ENCODE peak calls at places on chromosomes 5 and 9, in seven cellular contexts. Y, Q, J, L, H, T and R are unnamed samples.
A peak's percentile ranks its signal among the peaks of the same experiment; 100 is the strongest.

GRCh38 chr9:120920495-120921178 is 6.0 kb downstream of the TRAF1 start:
- DNase-seq in J (no peak), T (no peak), H (no peak), Y (no peak), L (no peak), Q (no peak), R (no peak)

GRCh38 chr5:29744618-29745017 is 1448.9 kb upstream of the CDH6 start:
- DNase-seq in J (no peak), T (no peak), H (no peak), Y (no peak), Q (no peak), L (no peak), R (no peak)

GRCh38 chr9:37541465-37541864 is 34.7 kb downstream of the FBXO10 start:
- DNase-seq in T (peak; percentile 71), Q (no peak), H (no peak), J (no peak), Y (no peak), L (no peak), R (no peak)

GRCh38 chr5:157049605-157050004 is 9.3 kb downstream of the HAVCR1 start:
- DNase-seq in J (no peak), Q (no peak), L (no peak), Y (no peak), T (no peak), H (no peak), R (no peak)

GRCh38 chr9:134474058-134474370 is 147.8 kb downstream of the RXRA start:
- DNase-seq in L (no peak), T (no peak), H (no peak), Q (peak; percentile 85), Y (no peak), J (peak; percentile 65), R (no peak)

GRCh38 chr9:89541798-89542197 is 43.9 kb upstream of the SEMA4D start:
- DNase-seq in Q (no peak), Y (no peak), J (no peak), L (no peak), T (no peak), H (no peak), R (no peak)

GRCh38 chr5:106399381-106399780 is 1271.4 kb downstream of the EFNA5 start:
- DNase-seq in L (peak; percentile 69), H (no peak), Y (no peak), J (peak; percentile 66), Q (no peak), T (no peak), R (no peak)

GRCh38 chr5:175656966-175657365 is 905 bp upstream of the HRH2 start:
- DNase-seq in L (no peak), H (no peak), J (no peak), T (no peak), Y (no peak), Q (peak; percentile 34), R (no peak)

GRCh38 chr5:18216016-18216415 is 581.8 kb downstream of the TAF11L14 start:
- DNase-seq in Q (no peak), Y (no peak), T (no peak), H (no peak), L (no peak), J (no peak), R (no peak)

GRCh38 chr5:88238732-88239131 is 29.9 kb downstream of the TMEM161B start:
- DNase-seq in T (no peak), J (no peak), L (no peak), H (no peak), Y (no peak), Q (no peak), R (no peak)

GRCh38 chr5:178373711-178374110 is 141.1 kb upstream of the PHYKPL start:
- DNase-seq in T (peak; percentile 79), Y (no peak), L (no peak), J (no peak), Q (no peak), H (no peak), R (no peak)

GRCh38 chr5:127572930-127573329 is 55.5 kb downstream of the PRRC1 start:
- DNase-seq in T (no peak), Y (no peak), Q (no peak), L (no peak), J (no peak), H (no peak), R (no peak)

GRCh38 chr5:43647789-43648188 is 44.8 kb downstream of the NNT start:
- DNase-seq in L (no peak), H (no peak), Y (no peak), T (no peak), J (no peak), Q (no peak), R (no peak)

GRCh38 chr9:115133649-115134048 is 15.7 kb upstream of the TNC start:
- DNase-seq in Y (no peak), Q (no peak), J (peak; percentile 80), L (no peak), H (no peak), T (no peak), R (no peak)

GRCh38 chr5:74951855-74952254 is 85.7 kb upstream of the FAM169A start:
- DNase-seq in L (no peak), Y (no peak), T (no peak), J (no peak), Q (no peak), H (no peak), R (no peak)

GRCh38 chr5:128494516-128494915 is 43.5 kb downstream of the FBN2 start:
- DNase-seq in T (no peak), J (no peak), L (no peak), H (no peak), Q (no peak), Y (no peak), R (no peak)

GRCh38 chr9:93094294-93095204 is 1.5 kb upstream of the CARD19 start:
- DNase-seq in Y (no peak), H (no peak), T (peak; percentile 81), Q (peak; percentile 83), J (no peak), L (no peak), R (no peak)

GRCh38 chr5:25858019-25858418 is 1180.4 kb downstream of the CDH9 start:
- DNase-seq in J (no peak), Y (no peak), Q (no peak), L (no peak), H (no peak), T (no peak), R (no peak)

GRCh38 chr9:87149794-87150193 is 202.5 kb upstream of the GAS1 start:
- DNase-seq in Y (no peak), T (no peak), J (no peak), Q (no peak), H (no peak), L (no peak), R (no peak)

GRCh38 chr5:90994796-90995195 is 388.3 kb downstream of the ARRDC3 start:
- DNase-seq in Q (no peak), L (no peak), J (no peak), H (no peak), Y (no peak), T (no peak), R (no peak)

GRCh38 chr5:151678146-151678545 is 8.6 kb downstream of the SPARC start:
- DNase-seq in L (no peak), Y (no peak), T (no peak), Q (no peak), H (no peak), J (peak; percentile 66), R (no peak)

DNA sequence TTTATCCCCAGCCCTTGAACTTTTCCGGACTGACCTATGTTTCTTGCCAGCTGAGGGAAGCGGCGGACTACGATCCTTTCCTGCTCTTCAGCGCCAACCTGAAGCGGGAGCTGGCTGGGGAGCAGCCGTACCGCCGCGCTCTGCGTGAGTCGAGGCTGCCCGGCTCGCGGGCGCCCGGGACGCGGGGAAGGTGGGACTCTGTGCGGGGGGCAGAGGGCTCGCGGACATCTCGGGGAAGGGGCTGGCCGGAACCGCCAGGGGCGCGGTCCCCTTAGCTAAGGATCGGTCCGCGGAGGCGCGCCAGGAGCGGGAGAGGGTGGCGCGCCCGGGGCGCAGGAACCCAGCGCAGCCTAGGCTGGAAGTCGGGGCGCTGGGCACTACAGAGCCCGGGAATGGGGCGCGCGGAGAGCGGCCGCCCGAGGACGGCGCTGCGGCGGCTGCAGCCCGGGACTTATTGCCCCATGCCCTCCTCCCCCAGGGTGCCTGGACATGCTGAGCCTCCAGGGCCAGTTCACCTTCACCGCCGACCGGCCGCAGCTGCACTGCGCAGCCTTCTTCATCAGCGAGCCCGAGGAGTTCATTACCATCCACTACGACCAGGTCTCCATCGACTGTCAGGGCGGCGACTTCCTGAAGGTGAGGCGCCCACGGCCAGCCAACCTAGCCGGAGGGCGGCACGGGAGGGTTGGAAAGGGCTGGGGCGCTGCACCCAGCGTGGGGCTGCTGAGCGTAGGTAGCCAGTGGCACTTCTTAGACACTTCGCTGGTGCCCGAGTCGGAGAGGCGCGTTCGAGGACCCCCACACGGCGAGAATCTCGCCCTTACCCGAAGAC is 922 bp downstream of the CRHBP start:
- DNase-seq in J (peak; percentile 5), Y (peak; percentile 37), L (no peak), Q (no peak), H (no peak), T (peak; percentile 78), R (no peak)
- H3K4me3 ChIP-seq in J (peak overlapping the region; percentile 13), Y (peak overlapping the region; percentile 76), L (peak overlapping the region; percentile 30), Q (peak overlapping the region; percentile 34), H (no peak overlapping the region), T (peak overlapping the region; percentile 6), R (peak overlapping the region; percentile 54)

DNA sequence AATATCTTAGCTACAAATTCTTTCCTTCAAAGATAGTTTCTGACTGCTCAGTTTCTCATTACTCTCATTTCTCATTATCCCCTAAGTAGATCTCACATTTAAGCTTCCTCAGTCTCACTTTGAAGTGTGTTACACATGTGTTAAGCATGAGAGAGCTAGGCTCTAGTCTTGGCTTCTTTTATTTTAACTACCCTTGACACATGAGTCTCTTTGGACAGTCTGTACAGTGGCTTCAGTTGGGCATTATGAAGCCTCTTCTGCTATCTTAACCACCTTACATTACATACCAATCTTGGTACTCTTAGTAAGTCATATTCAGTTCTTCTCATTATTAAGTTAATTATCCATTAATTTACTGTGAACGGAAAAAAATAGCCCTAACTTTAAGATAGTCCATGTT is 232.5 kb downstream of the FBXL17 start:
- DNase-seq in Y (no peak), T (no peak), Q (no peak), L (no peak), J (no peak), H (no peak), R (no peak)
- H3K4me3 ChIP-seq in Y (no peak overlapping the region), T (no peak overlapping the region), Q (no peak overlapping the region), L (no peak overlapping the region), J (no peak overlapping the region), H (no peak overlapping the region), R (no peak overlapping the region)

GRCh38 chr5:132812949-132813598 is at the start of gene SOWAHA:
- DNase-seq in L (no peak), Y (no peak), J (no peak), T (no peak), Q (peak; percentile 48), H (no peak), R (no peak)
- H3K4me3 ChIP-seq in L (peak within 1 kb of the TSS; percentile 42), Y (peak within 1 kb of the TSS; percentile 75), J (peak within 1 kb of the TSS; percentile 25), T (peak within 1 kb of the TSS; percentile 11), Q (peak within 1 kb of the TSS; percentile 35), H (peak within 1 kb of the TSS; percentile 55), R (peak within 1 kb of the TSS; percentile 31)

GRCh38 chr9:72980600-72981265 is 27.9 kb upstream of the ALDH1A1 start:
- DNase-seq in Y (no peak), T (no peak), L (no peak), J (no peak), Q (no peak), H (no peak), R (no peak)
- H3K4me3 ChIP-seq in Y (no peak overlapping the region), T (no peak overlapping the region), L (no peak overlapping the region), J (no peak overlapping the region), Q (no peak overlapping the region), H (no peak overlapping the region), R (no peak overlapping the region)

GRCh38 chr9:130824616-130825015 is 10.4 kb upstream of the ABL1 start:
- DNase-seq in Y (no peak), H (no peak), J (no peak), Q (no peak), T (no peak), L (no peak), R (no peak)
- H3K4me3 ChIP-seq in Y (no peak overlapping the region), H (no peak overlapping the region), J (no peak overlapping the region), Q (no peak overlapping the region), T (no peak overlapping the region), L (no peak overlapping the region), R (no peak overlapping the region)

GRCh38 chr5:36880761-36881160 is 4.2 kb downstream of the NIPBL start:
- DNase-seq in J (no peak), L (no peak), T (no peak), H (no peak), Y (no peak), Q (no peak), R (no peak)
- H3K4me3 ChIP-seq in J (no peak overlapping the region), L (no peak overlapping the region), T (no peak overlapping the region), H (no peak overlapping the region), Y (no peak overlapping the region), Q (no peak overlapping the region), R (no peak overlapping the region)